ENCODE peak calls at places on chromosomes 6 and 20, in five cellular contexts. One of them, this sample, is unnamed.
A peak's percentile ranks its signal among the peaks of the same experiment; 100 is the strongest.

GRCh38 chr20:43727980-43728590 is 1.3 kb upstream of the GTSF1L start:
- DNase-seq in SK-N-SH: no peak
- DNase-seq in HCT116: no peak
- DNase-seq in K562: no peak
- DNase-seq in GM12878: peak; percentile 58
- DNase-seq in this sample: no peak

GRCh38 chr6:27242589-27243265 is 4.8 kb upstream of the PRSS16 start:
- DNase-seq in HCT116: no peak
- DNase-seq in K562: no peak
- DNase-seq in SK-N-SH: no peak
- DNase-seq in GM12878: no peak
- DNase-seq in this sample: no peak

GRCh38 chr6:37306624-37307222 is 47.1 kb upstream of the RNF8 start:
- DNase-seq in SK-N-SH: no peak
- DNase-seq in K562: no peak
- DNase-seq in HCT116: no peak
- DNase-seq in GM12878: no peak
- DNase-seq in this sample: no peak

GRCh38 chr6:26311385-26312095 is 53.5 kb upstream of the BTN3A2 start:
- DNase-seq in SK-N-SH: peak; percentile 17
- DNase-seq in HCT116: peak; percentile 71
- DNase-seq in K562: peak; percentile 89
- DNase-seq in GM12878: peak; percentile 83
- DNase-seq in this sample: no peak

GRCh38 chr6:53439556-53439955 is 90.8 kb upstream of the ELOVL5 start:
- DNase-seq in SK-N-SH: no peak
- DNase-seq in HCT116: no peak
- DNase-seq in GM12878: no peak
- DNase-seq in K562: no peak
- DNase-seq in this sample: no peak

GRCh38 chr6:149026530-149026942 is 279.7 kb downstream of the UST start:
- DNase-seq in HCT116: peak; percentile 70
- DNase-seq in GM12878: no peak
- DNase-seq in SK-N-SH: peak; percentile 32
- DNase-seq in K562: peak; percentile 67
- DNase-seq in this sample: peak; percentile 74

GRCh38 chr20:61896058-61896961 is 169.4 kb downstream of the TAF4 start:
- DNase-seq in SK-N-SH: peak; percentile 91
- DNase-seq in HCT116: peak; percentile 12
- DNase-seq in K562: peak; percentile 61
- DNase-seq in GM12878: no peak
- DNase-seq in this sample: peak; percentile 86

GRCh38 chr20:53609501-53610445 is 16.1 kb upstream of the ZNF217 start:
- DNase-seq in GM12878: no peak
- DNase-seq in HCT116: no peak
- DNase-seq in K562: peak; percentile 84
- DNase-seq in SK-N-SH: no peak
- DNase-seq in this sample: no peak

GRCh38 chr20:49701313-49701731 is 12.4 kb downstream of the B4GALT5 start:
- DNase-seq in SK-N-SH: peak; percentile 56
- DNase-seq in GM12878: no peak
- DNase-seq in K562: no peak
- DNase-seq in HCT116: no peak
- DNase-seq in this sample: no peak

GRCh38 chr6:167850792-167851191 is 24.1 kb downstream of the AFDN start:
- DNase-seq in HCT116: no peak
- DNase-seq in K562: peak; percentile 56
- DNase-seq in SK-N-SH: no peak
- DNase-seq in GM12878: no peak
- DNase-seq in this sample: no peak

GRCh38 chr6:107714104-107714503 is 110.0 kb downstream of the SCML4 start:
- DNase-seq in K562: no peak
- DNase-seq in SK-N-SH: peak; percentile 16
- DNase-seq in HCT116: no peak
- DNase-seq in GM12878: no peak
- DNase-seq in this sample: no peak

GRCh38 chr6:20811112-20811746 is 277.0 kb downstream of the CDKAL1 start:
- DNase-seq in K562: peak; percentile 91
- DNase-seq in GM12878: no peak
- DNase-seq in HCT116: peak; percentile 85
- DNase-seq in SK-N-SH: no peak
- DNase-seq in this sample: no peak

GRCh38 chr6:11628562-11628961 is 91.0 kb downstream of the TMEM170B start:
- DNase-seq in HCT116: no peak
- DNase-seq in GM12878: no peak
- DNase-seq in SK-N-SH: no peak
- DNase-seq in K562: no peak
- DNase-seq in this sample: no peak

GRCh38 chr6:104625536-104625935 is 234.2 kb downstream of the HACE1 start:
- DNase-seq in GM12878: no peak
- DNase-seq in HCT116: no peak
- DNase-seq in K562: no peak
- DNase-seq in SK-N-SH: no peak
- DNase-seq in this sample: peak; percentile 25

GRCh38 chr6:11527274-11527870 is 10.2 kb upstream of the TMEM170B start:
- DNase-seq in K562: no peak
- DNase-seq in SK-N-SH: no peak
- DNase-seq in GM12878: no peak
- DNase-seq in HCT116: no peak
- DNase-seq in this sample: peak; percentile 64

GRCh38 chr20:57651977-57652864 is 32.0 kb upstream of the ZBP1 start:
- DNase-seq in K562: no peak
- DNase-seq in GM12878: no peak
- DNase-seq in SK-N-SH: peak; percentile 22
- DNase-seq in HCT116: no peak
- DNase-seq in this sample: no peak

GRCh38 chr6:85079761-85080160 is 315.4 kb upstream of the TBX18 start:
- DNase-seq in HCT116: no peak
- DNase-seq in GM12878: no peak
- DNase-seq in SK-N-SH: no peak
- DNase-seq in K562: no peak
- DNase-seq in this sample: no peak

GRCh38 chr20:24891546-24892393 is 57.3 kb upstream of the CST7 start:
- DNase-seq in SK-N-SH: no peak
- DNase-seq in HCT116: no peak
- DNase-seq in K562: no peak
- DNase-seq in GM12878: no peak
- DNase-seq in this sample: no peak
- TF ChIP-seq JUND in SK-N-SH: no peak
- TF ChIP-seq JUND in HCT116: no peak
- TF ChIP-seq JUND in K562: no peak
- TF ChIP-seq JUND in GM12878: no peak
- TF ChIP-seq JUND in this sample: no peak

DNA sequence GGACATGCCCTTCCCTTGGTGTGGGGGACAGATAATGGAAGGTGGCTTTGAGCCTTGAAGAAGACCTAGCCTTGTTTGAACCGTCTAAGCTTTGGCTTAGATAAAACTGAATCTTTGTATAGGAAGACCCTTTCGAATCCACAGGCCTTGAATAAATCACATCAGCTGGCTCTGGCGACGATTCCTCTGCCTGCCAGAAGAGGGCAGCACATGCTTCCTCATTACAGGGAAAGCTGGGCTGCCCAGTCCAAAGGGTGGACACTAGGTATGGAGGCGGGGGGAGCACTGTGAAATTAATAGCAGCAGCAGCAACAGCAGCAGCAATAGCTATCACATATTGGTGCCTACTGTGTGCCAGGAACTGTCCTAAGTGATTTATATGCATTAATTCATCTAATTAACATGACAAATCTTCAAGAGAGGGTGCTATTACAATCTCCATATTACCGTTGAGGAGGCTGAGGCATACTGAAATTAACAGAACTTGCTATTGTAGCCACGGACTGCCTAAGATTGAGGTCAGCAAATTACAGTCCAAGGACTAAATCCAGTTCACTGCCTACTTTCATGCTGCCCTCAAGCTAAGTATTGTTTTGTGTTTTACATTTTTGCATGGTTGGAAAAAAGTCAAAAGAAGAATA is 85.1 kb downstream of the CLIC5 start:
- DNase-seq in K562: peak; percentile 73
- DNase-seq in HCT116: peak; percentile 54
- DNase-seq in SK-N-SH: peak; percentile 62
- DNase-seq in GM12878: no peak
- DNase-seq in this sample: peak; percentile 60
- TF ChIP-seq JUND in K562: no peak
- TF ChIP-seq JUND in HCT116: no peak
- TF ChIP-seq JUND in SK-N-SH: no peak
- TF ChIP-seq JUND in GM12878: no peak
- TF ChIP-seq JUND in this sample: no peak

GRCh38 chr6:3778701-3779573 is 27.4 kb upstream of the PXDC1 start:
- DNase-seq in GM12878: no peak
- DNase-seq in K562: no peak
- DNase-seq in SK-N-SH: no peak
- DNase-seq in HCT116: no peak
- DNase-seq in this sample: no peak

GRCh38 chr6:3775386-3775785 is 23.9 kb upstream of the PXDC1 start:
- DNase-seq in HCT116: no peak
- DNase-seq in SK-N-SH: no peak
- DNase-seq in K562: no peak
- DNase-seq in GM12878: no peak
- DNase-seq in this sample: no peak

GRCh38 chr6:3775906-3776305 is 24.4 kb upstream of the PXDC1 start:
- DNase-seq in SK-N-SH: no peak
- DNase-seq in K562: no peak
- DNase-seq in HCT116: no peak
- DNase-seq in GM12878: no peak
- DNase-seq in this sample: no peak

GRCh38 chr6:3777695-3778461 is 26.4 kb upstream of the PXDC1 start:
- DNase-seq in K562: no peak
- DNase-seq in GM12878: no peak
- DNase-seq in SK-N-SH: no peak
- DNase-seq in HCT116: no peak
- DNase-seq in this sample: no peak

GRCh38 chr6:3776881-3777507 is 25.5 kb upstream of the PXDC1 start:
- DNase-seq in SK-N-SH: peak; percentile 51
- DNase-seq in HCT116: no peak
- DNase-seq in K562: no peak
- DNase-seq in GM12878: no peak
- DNase-seq in this sample: no peak
- TF ChIP-seq JUND in SK-N-SH: no peak
- TF ChIP-seq JUND in HCT116: no peak
- TF ChIP-seq JUND in K562: no peak
- TF ChIP-seq JUND in GM12878: no peak
- TF ChIP-seq JUND in this sample: no peak

GRCh38 chr20:25058051-25058796 is at the start of gene ACSS1:
- DNase-seq in SK-N-SH: peak; percentile 63
- DNase-seq in HCT116: no peak
- DNase-seq in GM12878: peak; percentile 62
- DNase-seq in K562: no peak
- DNase-seq in this sample: peak; percentile 81
- TF ChIP-seq JUND in SK-N-SH: no peak
- TF ChIP-seq JUND in HCT116: no peak
- TF ChIP-seq JUND in GM12878: no peak
- TF ChIP-seq JUND in K562: no peak
- TF ChIP-seq JUND in this sample: no peak

DNA sequence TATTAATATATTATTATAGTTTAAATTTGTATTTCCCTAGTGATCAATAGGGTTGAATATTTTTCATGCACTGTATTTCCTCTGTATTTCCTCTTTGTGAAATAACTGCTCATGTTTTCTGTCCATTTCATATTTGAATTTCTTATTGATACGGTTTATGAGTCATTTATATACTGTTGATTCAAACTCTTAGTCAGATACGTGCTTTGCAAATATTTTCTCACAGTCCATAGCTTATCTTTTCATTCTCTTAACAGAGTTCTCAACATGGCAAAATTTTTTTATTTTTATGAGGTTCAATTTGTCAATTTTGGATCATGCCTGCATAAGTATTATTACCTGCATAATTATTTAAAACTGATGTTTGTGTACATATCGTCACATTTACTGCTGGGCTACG is 329.6 kb downstream of the HAO1 start:
- DNase-seq in K562: no peak
- DNase-seq in HCT116: no peak
- DNase-seq in SK-N-SH: no peak
- DNase-seq in GM12878: no peak
- DNase-seq in this sample: no peak
- TF ChIP-seq JUND in K562: no peak
- TF ChIP-seq JUND in HCT116: no peak
- TF ChIP-seq JUND in SK-N-SH: no peak
- TF ChIP-seq JUND in GM12878: no peak
- TF ChIP-seq JUND in this sample: no peak

DNA sequence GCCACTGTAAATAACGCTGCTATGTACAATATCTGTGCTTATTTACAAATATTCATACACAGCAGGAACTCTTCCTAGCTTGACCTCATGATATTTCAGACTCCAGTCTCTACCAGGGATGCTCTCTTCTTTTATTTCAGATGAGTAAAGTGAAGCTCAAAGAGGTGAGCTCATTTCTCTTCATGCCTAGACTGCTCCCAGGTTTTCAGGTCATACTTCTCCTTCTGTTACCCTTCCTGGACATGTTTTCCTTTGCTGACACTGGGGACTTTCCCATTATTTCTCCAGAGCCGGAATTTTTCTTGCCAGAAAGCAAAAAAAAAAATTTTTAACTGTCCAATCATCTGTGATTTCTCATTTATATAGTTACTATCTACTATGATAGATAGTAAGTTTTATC is 147.2 kb upstream of the DST start:
- DNase-seq in K562: no peak
- DNase-seq in SK-N-SH: no peak
- DNase-seq in GM12878: no peak
- DNase-seq in HCT116: no peak
- DNase-seq in this sample: no peak
- TF ChIP-seq JUND in K562: no peak
- TF ChIP-seq JUND in SK-N-SH: no peak
- TF ChIP-seq JUND in GM12878: no peak
- TF ChIP-seq JUND in HCT116: no peak
- TF ChIP-seq JUND in this sample: no peak

DNA sequence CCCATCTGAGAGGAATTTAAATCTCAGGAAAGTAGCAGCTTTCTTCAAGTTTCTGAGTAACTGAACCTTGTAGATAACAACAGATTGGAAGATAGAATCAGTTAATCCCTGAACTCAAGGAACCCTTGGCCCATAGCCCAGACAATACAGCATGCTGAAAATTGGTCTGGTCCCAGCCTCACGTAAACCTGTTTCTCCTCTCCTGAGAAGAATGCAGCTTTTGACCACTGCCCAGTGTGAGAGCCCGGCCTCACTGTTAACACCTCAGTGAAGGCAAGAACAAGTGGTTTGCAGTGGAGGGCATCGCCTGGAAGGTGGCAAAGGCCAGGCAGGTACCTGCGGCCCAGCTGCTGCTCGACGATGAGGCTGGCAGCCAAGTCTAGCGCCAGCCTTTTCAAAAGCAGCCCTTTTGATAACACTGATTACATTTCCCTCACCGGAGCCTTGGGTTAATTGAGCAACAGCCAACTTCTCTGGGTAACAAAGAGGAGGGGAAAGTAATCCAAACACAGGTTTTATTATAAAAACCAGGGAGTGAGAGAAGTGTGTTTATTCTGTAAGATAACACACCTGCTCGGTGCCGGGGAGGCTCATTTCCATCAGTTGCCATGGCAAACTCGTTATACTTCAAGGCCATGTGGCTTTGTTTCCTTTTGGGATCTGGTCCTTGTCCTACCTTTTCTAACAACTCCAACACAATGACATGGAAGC is 54.0 kb downstream of the TRAF3IP2 start:
- DNase-seq in HCT116: no peak
- DNase-seq in K562: peak; percentile 23
- DNase-seq in SK-N-SH: no peak
- DNase-seq in GM12878: no peak
- DNase-seq in this sample: peak; percentile 29
- TF ChIP-seq JUND in HCT116: no peak
- TF ChIP-seq JUND in K562: no peak
- TF ChIP-seq JUND in SK-N-SH: peak; percentile 12
- TF ChIP-seq JUND in GM12878: no peak
- TF ChIP-seq JUND in this sample: no peak